ENCODE peak calls at places on chromosome 22, in nine cellular contexts. C is IMR-90, U is transverse colon, X is H1, H is stomach, M is heart left ventricle, S is tibial nerve, G is body of pancreas, E is right lobe of liver. Z is an unnamed sample. For H3K4me1, the result is how much of the 10 kb centered on the place peaks cover.

GRCh38 chr22:44023404-44024287 is 456 bp upstream of the PARVB start:
- DNase-seq in C (peak), U (peak), X (peak), H (peak), M (peak), S (no peak), G (peak), E (peak), Z (no peak)

GRCh38 chr22:35727436-35727835 is 9.8 kb downstream of the APOL5 start:
- DNase-seq in C (peak), U (no peak), X (no peak), H (peak), M (no peak), S (no peak), G (no peak), E (no peak), Z (no peak)

GRCh38 chr22:29037340-29037932 is 24.2 kb downstream of the C22orf31 start:
- DNase-seq in C (no peak), U (no peak), X (no peak), H (no peak), M (no peak), S (no peak), G (no peak), E (no peak), Z (no peak)

GRCh38 chr22:29053048-29053702 is 8.5 kb downstream of the C22orf31 start:
- DNase-seq in C (no peak), U (no peak), X (no peak), H (no peak), M (no peak), S (no peak), G (no peak), E (no peak), Z (no peak)

GRCh38 chr22:46180370-46181137 is 30.2 kb downstream of the PPARA start:
- DNase-seq in C (no peak), U (no peak), X (no peak), H (no peak), M (no peak), S (no peak), G (no peak), E (no peak), Z (no peak)

GRCh38 chr22:27804016-27804415 is 2.5 kb upstream of the MN1 start:
- DNase-seq in C (no peak), U (no peak), X (no peak), H (no peak), M (peak), S (no peak), G (no peak), E (no peak), Z (no peak)

GRCh38 chr22:33028191-33028700 is 29.9 kb downstream of the SYN3 start:
- DNase-seq in C (no peak), U (no peak), X (peak), H (no peak), M (no peak), S (no peak), G (no peak), E (no peak), Z (no peak)

GRCh38 chr22:20430641-20431519 is 6.7 kb downstream of the SCARF2 start:
- DNase-seq in C (no peak), U (peak), X (peak), H (peak), M (peak), S (no peak), G (peak), E (peak), Z (no peak)

GRCh38 chr22:42721045-42721434 is 370 bp upstream of the A4GALT start:
- DNase-seq in C (no peak), U (no peak), X (no peak), H (no peak), M (no peak), S (no peak), G (no peak), E (no peak), Z (no peak)

GRCh38 chr22:39256979-39257378 is 12.2 kb upstream of the PDGFB start:
- DNase-seq in C (no peak), U (no peak), X (no peak), H (no peak), M (no peak), S (no peak), G (no peak), E (no peak), Z (no peak)

GRCh38 chr22:39254789-39255298 is 10.1 kb upstream of the PDGFB start:
- DNase-seq in C (peak), U (no peak), X (no peak), H (no peak), M (peak), S (no peak), G (no peak), E (no peak), Z (no peak)

GRCh38 chr22:39255449-39256185 is 10.8 kb upstream of the PDGFB start:
- DNase-seq in C (no peak), U (no peak), X (no peak), H (no peak), M (no peak), S (no peak), G (no peak), E (no peak), Z (no peak)

GRCh38 chr22:39257522-39258475 is 13.0 kb upstream of the PDGFB start:
- DNase-seq in C (no peak), U (no peak), X (no peak), H (no peak), M (no peak), S (no peak), G (no peak), E (no peak), Z (peak)

DNA sequence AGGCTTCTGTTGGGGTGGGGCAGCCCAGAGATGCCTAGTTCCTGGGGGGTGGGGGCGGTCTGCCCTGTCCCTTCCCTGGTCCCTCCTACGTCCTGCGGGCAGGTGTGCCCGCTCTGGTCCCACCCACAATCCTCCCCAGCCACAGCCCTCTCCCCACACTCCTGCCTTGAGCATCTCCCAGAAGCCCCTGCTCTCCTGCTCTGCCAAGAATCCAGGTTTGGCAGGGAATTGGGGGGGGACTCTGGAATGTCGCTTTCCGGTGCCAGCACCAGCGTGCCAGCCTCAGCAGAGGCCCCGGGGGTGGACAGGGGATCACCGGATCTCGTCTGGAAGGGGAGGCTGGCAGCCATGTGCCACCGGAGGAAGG is 11.4 kb upstream of the PDGFB start:
- DNase-seq in C (no peak), U (no peak), X (no peak), H (no peak), M (no peak), S (no peak), G (no peak), E (no peak), Z (peak)
- H3K4me1 ChIP-seq in C (under half), U (under half), X (under half), H (under half), M (under half), S (under half), G (under half), E (under half), Z (under half)

GRCh38 chr22:38482662-38483308 is 14.9 kb downstream of the KDELR3 start:
- DNase-seq in C (no peak), U (no peak), X (no peak), H (no peak), M (no peak), S (no peak), G (no peak), E (no peak), Z (no peak)
- TF ChIP-seq POLR2A in C (peak), U (no peak), X (peak), H (no peak), M (no peak), S (no peak), G (no peak), E (no peak), Z (no peak)

GRCh38 chr22:30260276-30260675 is 6.4 kb downstream of the OSM start:
- DNase-seq in C (no peak), U (no peak), X (no peak), H (no peak), M (no peak), S (no peak), G (no peak), E (no peak), Z (no peak)
- H3K4me1 ChIP-seq in C (under half), U (under half), X (under half), H (under half), M (under half), S (under half), G (under half), E (under half), Z (under half)

DNA sequence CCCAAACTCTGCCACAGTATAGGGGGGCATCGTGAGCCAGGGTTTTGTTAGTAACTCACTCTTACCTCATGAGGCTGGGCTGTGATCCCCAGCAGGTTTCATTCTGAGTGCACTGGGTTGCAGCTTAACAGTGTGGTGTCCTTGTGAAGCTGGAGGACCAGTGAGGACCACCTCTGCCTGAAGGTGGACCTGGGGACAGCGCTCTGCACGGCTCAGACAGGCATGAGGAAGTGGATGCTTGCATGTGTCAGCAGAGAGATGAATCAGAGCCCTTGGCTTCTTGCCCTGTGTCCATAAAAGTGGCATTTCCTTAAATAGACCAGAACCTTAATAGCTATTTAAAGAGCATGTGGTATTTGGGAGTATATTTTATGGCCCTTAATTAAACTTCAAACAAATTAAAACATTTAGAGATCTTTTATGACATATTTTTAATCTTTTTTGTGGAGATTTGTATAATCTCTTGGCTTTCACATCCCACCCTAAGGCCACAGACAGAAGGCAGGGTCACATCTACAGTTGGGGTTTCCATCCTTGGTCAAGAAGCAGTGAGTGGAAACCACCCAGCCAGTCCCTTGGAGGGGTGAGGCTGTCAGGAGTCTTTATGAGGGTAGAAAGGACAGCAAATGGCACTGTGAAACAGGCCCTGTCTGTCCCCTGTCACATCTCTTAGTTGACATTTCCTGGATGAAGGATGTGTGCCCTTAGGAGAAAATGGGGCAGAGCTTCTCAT is 24.8 kb upstream of the ADORA2A start:
- DNase-seq in C (peak), U (peak), X (no peak), H (peak), M (peak), S (peak), G (peak), E (peak), Z (peak)
- TF ChIP-seq POLR2A in C (no peak), U (no peak), X (no peak), H (no peak), M (no peak), S (no peak), G (no peak), E (no peak), Z (no peak)